ENCODE peak calls at places on chromosomes 13 and 19, in seven cellular contexts. I is SK-N-SH, K is H1, Q is GM12878, W is K562, Y is T47D, S is HepG2. V is an unnamed sample.

GRCh38 chr13:38141792-38142191 is 207.9 kb upstream of the UFM1 start:
- DNase-seq in I (no peak), K (no peak), Q (no peak), W (no peak), Y (no peak), S (no peak), V (no peak)

GRCh38 chr19:48738557-48739399 is 1.6 kb downstream of the RASIP1 start:
- DNase-seq in I (peak; percentile 100), K (peak; percentile 99), Q (peak; percentile 11), W (peak; percentile 99), Y (peak; percentile 92), S (peak; percentile 92), V (peak; percentile 82)

GRCh38 chr19:11496391-11497163 is 9.1 kb downstream of the ZNF653 start:
- DNase-seq in I (peak; percentile 88), K (peak; percentile 96), Q (no peak), W (peak; percentile 88), Y (peak; percentile 75), S (peak; percentile 62), V (peak; percentile 81)

GRCh38 chr19:926595-927043 is 784 bp downstream of the ARID3A start:
- DNase-seq in I (no peak), K (no peak), Q (no peak), W (peak; percentile 57), Y (peak; percentile 43), S (no peak), V (no peak)

GRCh38 chr13:50574731-50575130 is 268.8 kb downstream of the DLEU7 start:
- DNase-seq in I (no peak), K (no peak), Q (no peak), W (no peak), Y (no peak), S (no peak), V (no peak)

GRCh38 chr13:91017031-91017668 is 330.3 kb upstream of the MIR17HG start:
- DNase-seq in I (peak; percentile 67), K (peak; percentile 74), Q (peak; percentile 9), W (peak; percentile 91), Y (peak; percentile 71), S (no peak), V (peak; percentile 34)

GRCh38 chr19:31511098-31511497 is 161.9 kb upstream of the TSHZ3 start:
- DNase-seq in I (no peak), K (peak; percentile 16), Q (no peak), W (no peak), Y (no peak), S (no peak), V (no peak)

GRCh38 chr13:59112375-59112774 is 1051.4 kb downstream of the DIAPH3 start:
- DNase-seq in I (peak; percentile 5), K (no peak), Q (no peak), W (no peak), Y (peak; percentile 3), S (no peak), V (no peak)

GRCh38 chr19:42254083-42254849 is 662 bp downstream of the ERF start:
- DNase-seq in I (peak; percentile 79), K (peak; percentile 83), Q (no peak), W (peak; percentile 81), Y (peak; percentile 62), S (peak; percentile 76), V (no peak)

GRCh38 chr19:50230379-50231351 is 27.2 kb downstream of the MYH14 start:
- DNase-seq in I (no peak), K (peak; percentile 86), Q (no peak), W (no peak), Y (no peak), S (peak; percentile 18), V (no peak)

GRCh38 chr13:46685006-46685730 is 111.8 kb downstream of the ESD start:
- DNase-seq in I (no peak), K (no peak), Q (no peak), W (no peak), Y (no peak), S (no peak), V (no peak)

GRCh38 chr19:42143341-42144234 is 11.3 kb upstream of the POU2F2 start:
- DNase-seq in I (no peak), K (peak; percentile 89), Q (no peak), W (peak; percentile 32), Y (peak; percentile 62), S (no peak), V (no peak)

GRCh38 chr13:72521965-72522661 is 205.3 kb downstream of the MZT1 start:
- DNase-seq in I (peak; percentile 46), K (no peak), Q (no peak), W (no peak), Y (no peak), S (no peak), V (no peak)

GRCh38 chr13:40983269-40983668 is 35.8 kb downstream of the ELF1 start:
- DNase-seq in I (no peak), K (no peak), Q (no peak), W (no peak), Y (no peak), S (no peak), V (no peak)

GRCh38 chr13:33617055-33617454 is 200.9 kb upstream of the RFC3 start:
- DNase-seq in I (no peak), K (no peak), Q (no peak), W (no peak), Y (no peak), S (no peak), V (no peak)

GRCh38 chr13:75762967-75763366 is 126.8 kb downstream of the LMO7 start:
- DNase-seq in I (no peak), K (no peak), Q (peak; percentile 24), W (no peak), Y (no peak), S (peak; percentile 26), V (no peak)

GRCh38 chr19:48596679-48597465 is 9.7 kb upstream of the SPACA4 start:
- DNase-seq in I (no peak), K (no peak), Q (no peak), W (no peak), Y (no peak), S (no peak), V (no peak)

GRCh38 chr13:50692396-50692915 is 151.0 kb downstream of the DLEU7 start:
- DNase-seq in I (no peak), K (no peak), Q (no peak), W (no peak), Y (no peak), S (no peak), V (no peak)

GRCh38 chr13:82833928-82834327 is 1048.3 kb downstream of the SLITRK1 start:
- DNase-seq in I (no peak), K (no peak), Q (no peak), W (no peak), Y (no peak), S (no peak), V (no peak)

GRCh38 chr13:35720690-35721554 is 244.4 kb upstream of the MAB21L1 start:
- DNase-seq in I (peak; percentile 89), K (peak; percentile 93), Q (no peak), W (peak; percentile 61), Y (peak; percentile 34), S (peak; percentile 31), V (peak; percentile 13)

GRCh38 chr13:35722438-35723060 is 246.1 kb upstream of the MAB21L1 start:
- DNase-seq in I (no peak), K (no peak), Q (no peak), W (no peak), Y (no peak), S (no peak), V (no peak)

GRCh38 chr13:35724480-35724879 is 248.0 kb upstream of the MAB21L1 start:
- DNase-seq in I (no peak), K (no peak), Q (no peak), W (no peak), Y (no peak), S (no peak), V (no peak)

GRCh38 chr13:35723820-35724219 is 247.3 kb upstream of the MAB21L1 start:
- DNase-seq in I (peak; percentile 34), K (no peak), Q (no peak), W (no peak), Y (no peak), S (peak; percentile 58), V (no peak)

GRCh38 chr13:35723061-35723461 is 246.6 kb upstream of the MAB21L1 start:
- DNase-seq in I (no peak), K (no peak), Q (no peak), W (no peak), Y (no peak), S (no peak), V (no peak)
- TF ChIP-seq JUND in I (no peak), K (no peak), Q (no peak), W (no peak), Y (no peak), S (no peak), V (no peak)

GRCh38 chr13:113502686-113503085 is 12.2 kb upstream of the DCUN1D2 start:
- DNase-seq in I (no peak), K (no peak), Q (no peak), W (no peak), Y (no peak), S (no peak), V (no peak)

GRCh38 chr13:113495494-113496251 is 5.2 kb upstream of the DCUN1D2 start:
- DNase-seq in I (no peak), K (no peak), Q (no peak), W (no peak), Y (no peak), S (no peak), V (no peak)

GRCh38 chr13:113500530-113501265 is 10.2 kb upstream of the DCUN1D2 start:
- DNase-seq in I (no peak), K (no peak), Q (no peak), W (no peak), Y (no peak), S (no peak), V (no peak)

GRCh38 chr13:113497217-113497616 is 6.7 kb upstream of the DCUN1D2 start:
- DNase-seq in I (no peak), K (no peak), Q (no peak), W (no peak), Y (no peak), S (no peak), V (no peak)

GRCh38 chr13:113499936-113500335 is 9.4 kb upstream of the DCUN1D2 start:
- DNase-seq in I (no peak), K (no peak), Q (no peak), W (no peak), Y (no peak), S (no peak), V (no peak)
- TF ChIP-seq JUND in I (no peak), K (no peak), Q (no peak), W (no peak), Y (no peak), S (no peak), V (no peak)

DNA sequence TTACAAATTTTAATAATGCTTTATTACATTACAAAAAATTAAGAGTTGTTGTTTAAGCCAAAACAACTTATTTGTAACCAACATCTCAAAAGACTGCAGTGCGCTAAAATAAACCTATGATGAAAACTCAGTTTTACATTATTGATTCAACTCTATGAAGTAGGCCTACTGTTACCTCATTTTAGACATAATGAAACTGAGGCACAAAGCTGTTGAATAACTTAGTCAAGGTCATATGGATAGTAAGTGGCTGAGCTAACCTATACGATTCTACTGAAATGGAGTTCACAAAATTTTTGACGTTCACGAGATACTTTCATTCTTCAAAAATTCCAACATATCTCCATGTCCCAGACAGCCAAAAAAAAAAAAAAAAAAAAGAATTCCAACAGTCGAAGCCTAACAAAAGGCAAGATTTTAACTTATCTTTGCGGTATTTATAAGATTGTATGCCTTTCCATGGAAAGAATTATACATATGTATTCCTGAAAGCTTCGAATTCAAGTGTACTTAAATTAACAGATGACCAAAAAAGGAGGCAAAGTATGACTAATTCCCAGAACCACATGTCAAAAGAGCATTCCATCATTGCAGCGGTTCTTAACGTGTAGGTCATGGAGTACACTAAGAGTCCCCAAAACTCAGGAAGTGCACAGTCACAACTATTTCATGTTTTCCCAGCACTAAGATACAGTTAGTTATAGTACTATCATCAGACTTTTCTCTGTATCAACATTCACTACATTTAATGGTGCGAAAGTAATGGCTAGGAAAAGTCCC is 69.4 kb downstream of the PSPC1 start:
- DNase-seq in I (no peak), K (no peak), Q (peak; percentile 13), W (peak; percentile 26), Y (no peak), S (no peak), V (no peak)
- TF ChIP-seq JUND in I (no peak), K (no peak), Q (no peak), W (peak; percentile 71), Y (no peak), S (no peak), V (no peak)

GRCh38 chr19:16654621-16655020 is 5.3 kb downstream of the SMIM7 start:
- DNase-seq in I (no peak), K (no peak), Q (no peak), W (no peak), Y (no peak), S (no peak), V (no peak)
- TF ChIP-seq JUND in I (no peak), K (no peak), Q (no peak), W (no peak), Y (no peak), S (no peak), V (no peak)